ENCODE peak calls at places on chromosome 21, in six cellular contexts. A is neural crest cell; B is IMR-90; X is stomach; Q is heart right ventricle; I is naive thymus-derived CD8-positive, alpha-beta T cell. T is an unnamed sample.

GRCh38 chr21:44407493-44407892 is 47.8 kb upstream of the LRRC3 start:
- DNase-seq in A (no peak), B (no peak), X (no peak), Q (no peak), I (no peak), T (no peak)

GRCh38 chr21:38258803-38259485 is 2.2 kb downstream of the KCNJ15 start:
- DNase-seq in A (no peak), B (peak), X (no peak), Q (no peak), I (no peak), T (no peak)

GRCh38 chr21:42694751-42695150 is 41.3 kb downstream of the PDE9A start:
- DNase-seq in A (no peak), B (no peak), X (no peak), Q (no peak), I (no peak), T (no peak)

GRCh38 chr21:34199121-34199910 is 125.9 kb downstream of the MRPS6 start:
- DNase-seq in A (no peak), B (no peak), X (no peak), Q (no peak), I (no peak), T (no peak)

GRCh38 chr21:16624468-16625102 is 888.3 kb upstream of the CXADR start:
- DNase-seq in A (no peak), B (no peak), X (no peak), Q (no peak), I (no peak), T (no peak)

GRCh38 chr21:43304621-43305335 is 122.2 kb downstream of the SIK1 start:
- DNase-seq in A (no peak), B (no peak), X (no peak), Q (no peak), I (no peak), T (no peak)

GRCh38 chr21:36065497-36066036 is 4.3 kb upstream of the CBR1 start:
- DNase-seq in A (no peak), B (peak), X (no peak), Q (no peak), I (no peak), T (no peak)

GRCh38 chr21:32253215-32253641 is 25.6 kb downstream of the MIS18A start:
- DNase-seq in A (no peak), B (peak), X (no peak), Q (peak), I (no peak), T (peak)

GRCh38 chr21:45074818-45075605 is 632 bp downstream of the ADARB1 start:
- DNase-seq in A (peak), B (no peak), X (peak), Q (no peak), I (peak), T (no peak)

GRCh38 chr21:34598931-34599400 is 15.9 kb downstream of the RCAN1 start:
- DNase-seq in A (no peak), B (peak), X (no peak), Q (no peak), I (no peak), T (no peak)

GRCh38 chr21:36471254-36471723 is 8.6 kb downstream of the CLDN14 start:
- DNase-seq in A (no peak), B (peak), X (no peak), Q (no peak), I (no peak), T (no peak)

GRCh38 chr21:31371715-31372114 is 27.7 kb upstream of the TIAM1 start:
- DNase-seq in A (no peak), B (no peak), X (no peak), Q (no peak), I (no peak), T (no peak)

GRCh38 chr21:32249551-32250280 is 29.1 kb downstream of the MIS18A start:
- DNase-seq in A (no peak), B (no peak), X (no peak), Q (no peak), I (no peak), T (no peak)

GRCh38 chr21:45427331-45428271 is 22.6 kb downstream of the COL18A1 start:
- DNase-seq in A (no peak), B (peak), X (peak), Q (no peak), I (no peak), T (peak)

GRCh38 chr21:39381009-39381408 is 32.1 kb upstream of the HMGN1 start:
- DNase-seq in A (no peak), B (no peak), X (no peak), Q (no peak), I (no peak), T (no peak)